ENCODE peak calls at places on chromosomes 7 and 10, in six cellular contexts. One of them, this sample, is unnamed.
A peak's percentile ranks its signal among the peaks of the same experiment; 100 is the strongest.

GRCh38 chr7:64907641-64908326 is 4.7 kb downstream of the ZNF273 start:
- DNase-seq in AG09309: no peak
- DNase-seq in BJ: no peak
- DNase-seq in OCI-LY7: peak; percentile 44
- DNase-seq in H1: no peak
- DNase-seq in cardiac fibroblast: no peak
- DNase-seq in this sample: no peak

GRCh38 chr7:157984138-157984913 is 603.3 kb downstream of the PTPRN2 start:
- DNase-seq in AG09309: no peak
- DNase-seq in BJ: no peak
- DNase-seq in OCI-LY7: no peak
- DNase-seq in H1: no peak
- DNase-seq in cardiac fibroblast: no peak
- DNase-seq in this sample: no peak

GRCh38 chr10:133230387-133231195 is 574 bp downstream of the UTF1 start:
- DNase-seq in AG09309: no peak
- DNase-seq in BJ: no peak
- DNase-seq in OCI-LY7: no peak
- DNase-seq in H1: no peak
- DNase-seq in cardiac fibroblast: no peak
- DNase-seq in this sample: no peak

GRCh38 chr10:48469516-48470020 is 135.3 kb downstream of the ARHGAP22 start:
- DNase-seq in AG09309: no peak
- DNase-seq in BJ: no peak
- DNase-seq in OCI-LY7: no peak
- DNase-seq in H1: no peak
- DNase-seq in cardiac fibroblast: no peak
- DNase-seq in this sample: no peak

GRCh38 chr7:89094269-89094668 is 298.7 kb upstream of the TEX47 start:
- DNase-seq in AG09309: no peak
- DNase-seq in BJ: no peak
- DNase-seq in OCI-LY7: no peak
- DNase-seq in H1: no peak
- DNase-seq in cardiac fibroblast: no peak
- DNase-seq in this sample: no peak

GRCh38 chr10:124287791-124288190 is 130.9 kb downstream of the OAT start:
- DNase-seq in AG09309: no peak
- DNase-seq in BJ: no peak
- DNase-seq in OCI-LY7: no peak
- DNase-seq in H1: no peak
- DNase-seq in cardiac fibroblast: no peak
- DNase-seq in this sample: no peak

GRCh38 chr7:30278849-30279505 is 5.4 kb upstream of the ZNRF2 start:
- DNase-seq in AG09309: no peak
- DNase-seq in BJ: no peak
- DNase-seq in OCI-LY7: peak; percentile 54
- DNase-seq in H1: no peak
- DNase-seq in cardiac fibroblast: peak; percentile 9
- DNase-seq in this sample: no peak

GRCh38 chr7:5284304-5285281 is 1.9 kb downstream of the SLC29A4 start:
- DNase-seq in AG09309: no peak
- DNase-seq in BJ: no peak
- DNase-seq in OCI-LY7: peak; percentile 72
- DNase-seq in H1: peak; percentile 49
- DNase-seq in cardiac fibroblast: peak; percentile 15
- DNase-seq in this sample: peak; percentile 54

GRCh38 chr7:269721-270120 is 20.2 kb upstream of the FOXL3 start:
- DNase-seq in AG09309: no peak
- DNase-seq in BJ: no peak
- DNase-seq in OCI-LY7: no peak
- DNase-seq in H1: no peak
- DNase-seq in cardiac fibroblast: no peak
- DNase-seq in this sample: no peak

GRCh38 chr10:122127943-122128342 is 139.0 kb downstream of the TACC2 start:
- DNase-seq in AG09309: no peak
- DNase-seq in BJ: no peak
- DNase-seq in OCI-LY7: no peak
- DNase-seq in H1: no peak
- DNase-seq in cardiac fibroblast: peak; percentile 58
- DNase-seq in this sample: no peak

GRCh38 chr10:122126763-122127659 is 138.0 kb downstream of the TACC2 start:
- DNase-seq in AG09309: peak; percentile 75
- DNase-seq in BJ: peak; percentile 71
- DNase-seq in OCI-LY7: no peak
- DNase-seq in H1: no peak
- DNase-seq in cardiac fibroblast: peak; percentile 90
- DNase-seq in this sample: peak; percentile 58

GRCh38 chr10:122130474-122131110 is 140.5 kb upstream of the BTBD16 start:
- DNase-seq in AG09309: no peak
- DNase-seq in BJ: no peak
- DNase-seq in OCI-LY7: no peak
- DNase-seq in H1: no peak
- DNase-seq in cardiac fibroblast: no peak
- DNase-seq in this sample: no peak

GRCh38 chr10:122124808-122125207 is 135.8 kb downstream of the TACC2 start:
- DNase-seq in AG09309: no peak
- DNase-seq in BJ: no peak
- DNase-seq in OCI-LY7: no peak
- DNase-seq in H1: no peak
- DNase-seq in cardiac fibroblast: no peak
- DNase-seq in this sample: no peak

GRCh38 chr10:122128357-122128756 is 139.4 kb downstream of the TACC2 start:
- DNase-seq in AG09309: no peak
- DNase-seq in BJ: no peak
- DNase-seq in OCI-LY7: no peak
- DNase-seq in H1: no peak
- DNase-seq in cardiac fibroblast: peak; percentile 53
- DNase-seq in this sample: no peak
- TF ChIP-seq CTCF in AG09309: peak; percentile 29
- TF ChIP-seq CTCF in BJ: peak; percentile 32
- TF ChIP-seq CTCF in OCI-LY7: no peak
- TF ChIP-seq CTCF in H1: no peak
- TF ChIP-seq CTCF in cardiac fibroblast: no peak
- TF ChIP-seq CTCF in this sample: no peak

DNA sequence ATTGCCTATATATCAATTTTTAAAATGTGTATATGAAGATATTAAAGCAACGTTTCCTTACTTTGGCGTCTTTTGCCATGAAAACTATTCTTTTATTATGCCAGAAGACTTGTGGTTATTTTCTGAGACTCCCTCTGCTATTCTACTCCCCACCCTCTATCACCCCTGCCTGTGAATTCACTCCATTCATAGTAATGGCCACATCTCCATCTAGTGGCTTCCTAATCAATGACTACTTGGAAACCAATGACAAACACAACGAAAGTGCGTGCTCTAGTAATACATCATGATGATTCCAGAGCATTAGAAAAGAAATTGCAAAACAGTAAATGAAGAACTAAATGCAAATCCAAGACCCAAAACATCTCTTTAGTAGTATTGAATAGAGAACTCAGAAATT is 186.7 kb upstream of the HGF start:
- DNase-seq in AG09309: peak; percentile 21
- DNase-seq in BJ: no peak
- DNase-seq in OCI-LY7: peak; percentile 63
- DNase-seq in H1: no peak
- DNase-seq in cardiac fibroblast: peak; percentile 84
- DNase-seq in this sample: peak; percentile 47
- TF ChIP-seq CTCF in AG09309: peak; percentile 62
- TF ChIP-seq CTCF in BJ: peak; percentile 49
- TF ChIP-seq CTCF in OCI-LY7: peak; percentile 88
- TF ChIP-seq CTCF in H1: peak; percentile 68
- TF ChIP-seq CTCF in cardiac fibroblast: peak; percentile 58
- TF ChIP-seq CTCF in this sample: peak; percentile 70

GRCh38 chr7:142523821-142524460 is 225.3 kb upstream of the PRSS1 start:
- DNase-seq in AG09309: no peak
- DNase-seq in BJ: no peak
- DNase-seq in OCI-LY7: no peak
- DNase-seq in H1: no peak
- DNase-seq in cardiac fibroblast: peak; percentile 22
- DNase-seq in this sample: no peak
- TF ChIP-seq CTCF in AG09309: peak; percentile 35
- TF ChIP-seq CTCF in BJ: peak; percentile 28
- TF ChIP-seq CTCF in OCI-LY7: peak; percentile 14
- TF ChIP-seq CTCF in H1: no peak
- TF ChIP-seq CTCF in cardiac fibroblast: peak; percentile 20
- TF ChIP-seq CTCF in this sample: no peak

DNA sequence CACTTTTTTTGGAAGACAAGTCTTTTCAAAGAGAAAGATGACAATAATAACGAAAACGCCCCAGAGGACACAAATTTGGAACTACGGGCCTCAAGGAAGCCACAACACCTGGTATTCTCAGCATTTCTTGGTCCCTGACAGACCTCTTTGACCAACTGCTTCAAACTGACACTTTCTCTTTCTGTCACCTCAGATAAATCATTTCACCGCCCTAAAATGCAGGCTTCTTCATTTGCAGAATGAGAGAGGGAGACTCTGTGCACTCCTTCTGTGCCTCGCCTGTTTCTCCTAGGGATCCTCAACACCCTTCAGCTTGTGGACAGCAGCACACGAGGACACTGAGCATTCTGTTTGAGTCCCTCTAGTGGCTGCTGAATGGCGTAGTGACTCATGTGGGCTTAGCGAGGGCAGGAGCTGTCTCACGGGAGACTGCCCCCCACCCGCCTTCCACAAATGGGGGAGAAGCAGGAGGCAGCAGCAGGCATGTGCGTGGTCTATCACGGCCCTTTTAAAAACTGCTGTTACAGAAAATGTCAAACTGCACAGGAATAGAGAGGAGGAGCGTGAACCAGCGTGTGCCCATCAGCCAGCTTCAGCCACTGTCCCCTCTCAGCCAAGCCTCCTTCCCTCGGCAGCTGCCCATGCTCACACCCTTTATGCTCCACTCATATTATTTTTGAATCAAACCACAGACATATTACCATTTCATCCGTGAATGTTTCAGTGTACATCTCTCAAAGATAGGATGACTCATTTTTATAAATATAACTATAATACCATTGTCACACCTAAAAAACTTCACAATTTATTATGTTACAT is 41.4 kb downstream of the GSDME start:
- DNase-seq in AG09309: no peak
- DNase-seq in BJ: no peak
- DNase-seq in OCI-LY7: peak; percentile 90
- DNase-seq in H1: no peak
- DNase-seq in cardiac fibroblast: peak; percentile 54
- DNase-seq in this sample: peak; percentile 22
- TF ChIP-seq CTCF in AG09309: peak; percentile 63
- TF ChIP-seq CTCF in BJ: peak; percentile 68
- TF ChIP-seq CTCF in OCI-LY7: peak; percentile 69
- TF ChIP-seq CTCF in H1: peak; percentile 59
- TF ChIP-seq CTCF in cardiac fibroblast: peak; percentile 49
- TF ChIP-seq CTCF in this sample: peak; percentile 63

GRCh38 chr10:89213191-89213808 is 6.2 kb upstream of the CH25H start:
- DNase-seq in AG09309: no peak
- DNase-seq in BJ: no peak
- DNase-seq in OCI-LY7: peak; percentile 46
- DNase-seq in H1: no peak
- DNase-seq in cardiac fibroblast: peak; percentile 70
- DNase-seq in this sample: no peak
- TF ChIP-seq CTCF in AG09309: peak; percentile 50
- TF ChIP-seq CTCF in BJ: peak; percentile 51
- TF ChIP-seq CTCF in OCI-LY7: peak; percentile 75
- TF ChIP-seq CTCF in H1: peak; percentile 49
- TF ChIP-seq CTCF in cardiac fibroblast: peak; percentile 49
- TF ChIP-seq CTCF in this sample: peak; percentile 31

This sample was measured in HCT116.